ENCODE peak calls at places on chromosomes 2 and 18, in seven cellular contexts. Y is germinal center; M is SHP77; P is NCI-H1092; E is iris pigment epithelial cell; D is hypothalamus; T is activated effector memory CD4-positive, alpha-beta T cell treated with anti-CD3 and anti-CD28 coated beads, Interleukin-2, amount 50 U/mL, for 16 hours. C is an unnamed sample.

GRCh38 chr2:43898134-43898957 is 59.6 kb downstream of the ABCG8 start:
- DNase-seq in T (no peak), D (no peak), P (peak), M (peak), Y (no peak), E (no peak), C (peak)

GRCh38 chr2:132448771-132449170 is 32.2 kb downstream of the GPR39 start:
- DNase-seq in T (no peak), M (peak), P (no peak), Y (peak), D (no peak), E (peak), C (no peak)

GRCh38 chr2:141957827-141958440 is 172.9 kb downstream of the LRP1B start:
- DNase-seq in P (no peak), E (no peak), Y (no peak), M (no peak), D (no peak), T (no peak), C (no peak)

GRCh38 chr2:120293123-120293990 is 40.7 kb downstream of the RALB start:
- DNase-seq in E (no peak), M (no peak), Y (no peak), D (no peak), P (no peak), T (no peak), C (no peak)

GRCh38 chr2:234747032-234747431 is 204.8 kb upstream of the SH3BP4 start:
- DNase-seq in P (no peak), E (no peak), D (no peak), M (no peak), Y (no peak), T (no peak), C (no peak)

GRCh38 chr2:11807156-11808015 is 61.0 kb downstream of the LPIN1 start:
- DNase-seq in M (no peak), E (no peak), T (peak), P (no peak), D (no peak), Y (no peak), C (no peak)

GRCh38 chr18:48949606-48950535 is 894 bp downstream of the SMAD7 start:
- DNase-seq in E (peak), P (peak), Y (no peak), T (peak), D (peak), M (peak), C (no peak)

GRCh38 chr2:232998666-232998985 is 14.4 kb downstream of the NGEF start:
- DNase-seq in P (no peak), Y (no peak), T (no peak), D (no peak), M (no peak), E (no peak), C (no peak)

GRCh38 chr2:203682688-203683130 is 23.7 kb upstream of the CD28 start:
- DNase-seq in P (no peak), D (no peak), T (no peak), M (no peak), Y (no peak), E (peak), C (no peak)

GRCh38 chr2:18988557-18989232 is 369.7 kb downstream of the OSR1 start:
- DNase-seq in M (no peak), D (no peak), T (no peak), Y (no peak), P (no peak), E (no peak), C (no peak)

GRCh38 chr18:58077329-58077728 is 33.3 kb downstream of the NEDD4L start:
- DNase-seq in Y (no peak), P (no peak), E (no peak), D (no peak), T (no peak), M (no peak), C (no peak)

GRCh38 chr2:215677466-215677865 is 241.6 kb upstream of the FN1 start:
- DNase-seq in P (no peak), Y (no peak), M (no peak), D (no peak), T (no peak), E (no peak), C (no peak)

GRCh38 chr2:112768432-112768831 is 4.0 kb upstream of the CKAP2L start:
- DNase-seq in M (no peak), P (no peak), T (no peak), D (no peak), Y (no peak), E (peak), C (no peak)

GRCh38 chr18:32048507-32049091 is 30.0 kb downstream of the RNF125 start:
- DNase-seq in T (no peak), Y (no peak), M (no peak), D (no peak), E (peak), P (no peak), C (no peak)

GRCh38 chr18:2958819-2959298 is 54.1 kb downstream of the LPIN2 start:
- DNase-seq in D (no peak), P (no peak), E (peak), T (peak), M (no peak), Y (no peak), C (no peak)

GRCh38 chr2:30068067-30068466 is 78.7 kb upstream of the YPEL5 start:
- DNase-seq in M (no peak), Y (no peak), T (no peak), D (no peak), P (no peak), E (no peak), C (no peak)

C was measured in NCI-H2081 treated with DMSO at 0.1 percent for 48 hours.